ENCODE peak calls at places on chromosome 7, in eight cellular contexts. I is GM23248, E is astrocyte, P is HCT116, J is SK-N-SH, A is fibroblast of lung, B is endothelial cell of umbilical vein, T is H9. X is an unnamed sample.
A peak's percentile ranks its signal among the peaks of the same experiment; 100 is the strongest.

GRCh38 chr7:129501760-129502707 is at the start of gene SMKR1:
- DNase-seq in A (peak; percentile 58), T (peak; percentile 50), I (peak; percentile 82), J (peak; percentile 99), P (peak; percentile 46), B (peak; percentile 43), E (peak; percentile 35), X (no peak)

GRCh38 chr7:16660702-16661464 is 14.9 kb downstream of the BZW2 start:
- DNase-seq in I (peak; percentile 44), E (peak; percentile 71), J (no peak), P (no peak), B (peak; percentile 75), T (no peak), A (peak; percentile 75), X (no peak)

GRCh38 chr7:1086588-1087461 is 1.1 kb upstream of the GPER1 start:
- DNase-seq in A (peak; percentile 61), P (peak; percentile 34), E (peak; percentile 45), I (peak; percentile 81), J (peak; percentile 94), T (peak; percentile 86), B (peak; percentile 73), X (peak; percentile 33)

GRCh38 chr7:94276797-94277196 is 117.9 kb upstream of the COL1A2 start:
- DNase-seq in P (no peak), T (no peak), I (peak; percentile 65), A (peak; percentile 34), E (no peak), J (peak; percentile 37), B (peak; percentile 57), X (no peak)

GRCh38 chr7:55018361-55019328 is at the start of gene EGFR:
- DNase-seq in T (peak; percentile 60), J (peak; percentile 91), I (peak; percentile 89), P (peak; percentile 40), E (peak; percentile 73), B (peak; percentile 64), A (peak; percentile 82), X (no peak)

GRCh38 chr7:602341-603141 is 82.9 kb upstream of the PDGFA start:
- DNase-seq in I (peak; percentile 17), B (no peak), J (no peak), E (no peak), P (no peak), A (no peak), T (no peak), X (no peak)

GRCh38 chr7:80154656-80155325 is 20.2 kb downstream of the GNAI1 start:
- DNase-seq in J (no peak), A (no peak), P (no peak), B (peak; percentile 50), I (peak; percentile 72), T (no peak), E (no peak), X (no peak)

GRCh38 chr7:79997345-79997744 is 137.3 kb upstream of the GNAI1 start:
- DNase-seq in B (no peak), E (no peak), J (no peak), P (no peak), I (no peak), T (no peak), A (no peak), X (no peak)

GRCh38 chr7:78953726-78954363 is 499.6 kb downstream of the MAGI2 start:
- DNase-seq in P (no peak), E (peak; percentile 41), T (no peak), A (peak; percentile 43), B (no peak), I (peak; percentile 16), J (no peak), X (no peak)

GRCh38 chr7:140200102-140200989 is 23.6 kb upstream of the KDM7A start:
- DNase-seq in P (no peak), I (peak; percentile 91), J (no peak), B (peak; percentile 86), T (no peak), A (peak; percentile 59), E (peak; percentile 52), X (peak; percentile 48)

GRCh38 chr7:43018446-43018845 is 86.3 kb downstream of the MRPL32 start:
- DNase-seq in A (peak; percentile 45), P (peak; percentile 36), I (peak; percentile 72), E (peak; percentile 27), T (no peak), B (no peak), J (no peak), X (peak; percentile 26)

GRCh38 chr7:85019176-85019575 is 167.7 kb downstream of the SEMA3D start:
- DNase-seq in E (no peak), J (no peak), A (no peak), B (no peak), I (no peak), P (no peak), T (no peak), X (no peak)

GRCh38 chr7:6165521-6166325 is 106.7 kb downstream of the CYTH3 start:
- DNase-seq in P (no peak), A (no peak), T (no peak), I (no peak), J (peak; percentile 82), B (no peak), E (no peak), X (no peak)

GRCh38 chr7:19488056-19488455 is 220.8 kb downstream of the POLR1F start:
- DNase-seq in P (no peak), E (no peak), A (no peak), I (no peak), J (no peak), B (no peak), T (no peak), X (no peak)
- H3K4me2 ChIP-seq in P (no peak overlapping the region), E (no peak overlapping the region), A (no peak overlapping the region), I (no peak overlapping the region), J (no peak overlapping the region), B (no peak overlapping the region), T (no peak overlapping the region), X (no peak overlapping the region)

DNA sequence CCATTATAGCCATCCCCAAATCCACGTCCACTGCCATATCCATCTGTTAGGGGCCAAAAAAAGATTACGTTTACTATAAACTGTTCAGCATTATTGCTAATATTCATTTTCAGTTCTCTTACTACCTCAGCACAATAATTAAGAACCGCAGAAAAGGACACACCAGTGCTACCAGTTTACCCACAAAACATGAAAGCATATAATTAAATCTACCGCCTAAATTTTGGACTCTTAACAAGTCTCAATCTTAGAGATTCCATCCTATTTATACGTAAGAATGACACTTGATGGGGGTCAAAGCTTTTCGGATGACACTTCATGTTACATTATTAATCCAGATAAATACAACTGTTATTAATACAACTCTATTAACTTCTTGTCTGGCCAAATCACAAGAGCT is 4.7 kb downstream of the HNRNPA2B1 start:
- DNase-seq in I (no peak), A (no peak), T (no peak), B (no peak), E (no peak), P (no peak), J (no peak), X (no peak)
- H3K4me2 ChIP-seq in I (peak overlapping the region; percentile 90), A (peak overlapping the region; percentile 34), T (no peak overlapping the region), B (peak overlapping the region; percentile 90), E (peak overlapping the region; percentile 86), P (no peak overlapping the region), J (peak overlapping the region; percentile 83), X (peak overlapping the region; percentile 62)

GRCh38 chr7:4726051-4726450 is 44.0 kb downstream of the FOXK1 start:
- DNase-seq in A (no peak), J (no peak), P (no peak), B (peak; percentile 66), E (no peak), I (peak; percentile 15), T (no peak), X (no peak)
- H3K4me2 ChIP-seq in A (peak overlapping the region; percentile 93), J (peak overlapping the region; percentile 70), P (no peak overlapping the region), B (peak overlapping the region; percentile 67), E (peak overlapping the region; percentile 98), I (peak overlapping the region; percentile 96), T (no peak overlapping the region), X (no peak overlapping the region)

DNA sequence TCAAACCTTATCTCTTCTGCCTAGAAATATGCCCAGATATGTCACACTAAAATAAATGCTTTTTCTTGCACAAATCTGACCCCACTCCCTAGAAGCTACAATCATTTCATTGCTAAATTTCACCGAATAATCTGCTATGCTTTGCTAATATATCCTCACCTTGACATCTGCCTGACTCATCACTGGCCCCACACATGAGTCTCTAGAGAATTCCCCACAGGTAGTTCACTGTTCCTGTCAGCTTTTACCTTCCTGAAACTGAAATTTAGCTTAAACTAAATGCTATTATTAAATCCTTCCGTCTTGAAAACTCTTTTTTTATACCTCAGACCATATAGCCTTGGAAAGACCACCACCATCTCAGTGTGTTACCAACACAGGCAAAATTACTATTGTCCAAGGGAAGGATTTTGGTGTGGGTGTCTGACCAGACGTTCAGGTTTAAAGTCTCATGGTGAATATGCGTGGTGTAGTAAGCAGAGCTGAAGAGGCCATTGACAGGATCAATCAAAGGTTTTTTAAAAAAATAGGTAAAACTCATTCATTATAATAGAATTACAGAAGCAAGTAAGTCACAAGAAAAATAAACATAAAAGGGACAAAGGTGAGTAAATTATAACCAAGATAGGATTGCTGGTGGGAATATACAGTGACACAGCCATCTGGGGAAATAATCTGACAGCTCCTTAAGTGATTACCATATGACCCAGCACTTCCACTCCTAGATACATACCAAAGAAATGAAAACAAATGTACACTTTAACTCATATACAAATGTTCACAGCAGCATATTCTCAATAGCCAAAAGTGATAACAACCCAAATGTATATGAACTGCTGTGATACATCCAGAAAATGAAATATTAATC is 173.5 kb downstream of the KMT2E start:
- DNase-seq in E (peak; percentile 14), A (peak; percentile 20), J (no peak), I (no peak), B (no peak), P (no peak), T (no peak), X (peak; percentile 15)
- H3K4me2 ChIP-seq in E (no peak overlapping the region), A (no peak overlapping the region), J (no peak overlapping the region), I (no peak overlapping the region), B (no peak overlapping the region), P (no peak overlapping the region), T (no peak overlapping the region), X (peak overlapping the region; percentile 74)

DNA sequence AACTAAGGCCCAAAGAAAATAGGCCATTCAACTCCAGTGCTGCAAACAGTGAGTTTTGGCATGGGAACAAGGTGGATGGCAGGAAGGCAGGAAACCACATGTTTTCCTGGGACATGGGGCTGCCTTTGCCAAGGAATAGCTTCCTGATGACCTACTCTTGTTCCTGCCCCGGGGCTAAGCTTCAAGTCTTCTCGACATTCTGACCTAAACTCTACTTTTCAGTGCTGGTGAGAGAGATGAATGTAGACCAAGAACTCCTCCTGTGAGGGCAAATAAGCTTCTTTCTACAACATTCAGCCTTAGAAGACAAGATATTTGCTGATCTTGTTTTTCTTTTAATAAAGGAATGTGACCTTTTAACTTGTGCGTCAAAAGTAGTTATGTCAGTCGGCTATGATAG is 199.0 kb downstream of the GPR37 start:
- DNase-seq in E (peak; percentile 29), B (no peak), P (no peak), A (peak; percentile 43), T (peak; percentile 29), J (no peak), I (no peak), X (peak; percentile 38)
- H3K4me2 ChIP-seq in E (no peak overlapping the region), B (no peak overlapping the region), P (no peak overlapping the region), A (no peak overlapping the region), T (no peak overlapping the region), J (no peak overlapping the region), I (no peak overlapping the region), X (no peak overlapping the region)

GRCh38 chr7:47561715-47562446 is 20.0 kb downstream of the TNS3 start:
- DNase-seq in J (no peak), E (no peak), A (peak; percentile 59), P (no peak), T (no peak), I (no peak), B (no peak), X (no peak)
- H3K4me2 ChIP-seq in J (no peak overlapping the region), E (no peak overlapping the region), A (no peak overlapping the region), P (no peak overlapping the region), T (no peak overlapping the region), I (no peak overlapping the region), B (no peak overlapping the region), X (no peak overlapping the region)

X was measured in keratinocyte.